ENCODE peak calls at places on chromosomes 2 and 18, in five cellular contexts. L, U, E, O and I are unnamed samples.
A peak's percentile ranks its signal among the peaks of the same experiment; 100 is the strongest.

GRCh38 chr2:238370482-238371372 is 50.4 kb downstream of the TRAF3IP1 start:
- DNase-seq in L (peak; percentile 80), E (peak; percentile 78), O (peak; percentile 56), U (no peak), I (peak; percentile 78)

GRCh38 chr2:30164131-30164925 is 17.5 kb downstream of the YPEL5 start:
- DNase-seq in L (no peak), E (no peak), U (no peak), O (no peak), I (no peak)

GRCh38 chr2:38037757-38038615 is 38.0 kb downstream of the CYP1B1 start:
- DNase-seq in O (no peak), L (peak; percentile 86), E (peak; percentile 81), U (no peak), I (no peak)

GRCh38 chr18:58525517-58525916 is 103.4 kb downstream of the ALPK2 start:
- DNase-seq in L (no peak), E (no peak), U (no peak), O (no peak), I (no peak)

GRCh38 chr2:767440-767839 is 90.2 kb upstream of the TMEM18 start:
- DNase-seq in U (no peak), E (no peak), L (no peak), O (peak; percentile 17), I (no peak)

GRCh38 chr2:239805043-239805329 is 220.2 kb downstream of the NDUFA10 start:
- DNase-seq in U (no peak), L (no peak), E (no peak), O (no peak), I (peak; percentile 42)

GRCh38 chr2:161146996-161147395 is 13.2 kb upstream of the TANK start:
- DNase-seq in L (no peak), U (no peak), E (no peak), O (no peak), I (no peak)

GRCh38 chr2:64859208-64860161 is 129.7 kb upstream of the SLC1A4 start:
- DNase-seq in U (peak; percentile 97), E (peak; percentile 93), O (peak; percentile 92), L (peak; percentile 95), I (peak; percentile 97)

GRCh38 chr2:241130316-241130715 is 19.0 kb downstream of the PASK start:
- DNase-seq in L (no peak), U (peak; percentile 40), E (no peak), O (no peak), I (peak; percentile 36)

GRCh38 chr2:27857417-27858172 is 32.6 kb downstream of the RBKS start:
- DNase-seq in O (no peak), E (peak; percentile 27), L (peak; percentile 15), U (no peak), I (no peak)

GRCh38 chr2:34162236-34162635 is 563.1 kb upstream of the FAM98A start:
- DNase-seq in E (no peak), O (no peak), U (no peak), L (no peak), I (no peak)

GRCh38 chr2:66888246-66888645 is 453.3 kb downstream of the MEIS1 start:
- DNase-seq in O (no peak), L (no peak), U (no peak), E (no peak), I (no peak)

GRCh38 chr2:234463626-234464290 is 33.1 kb downstream of the ARL4C start:
- DNase-seq in O (no peak), E (no peak), U (no peak), L (no peak), I (no peak)

GRCh38 chr2:134366359-134366758 is 112.5 kb downstream of the MGAT5 start:
- DNase-seq in E (no peak), U (no peak), L (no peak), O (no peak), I (no peak)

GRCh38 chr2:55144922-55145820 is 86.9 kb downstream of the CLHC1 start:
- DNase-seq in E (no peak), L (no peak), O (no peak), U (no peak), I (no peak)

GRCh38 chr18:770583-770961 is 41.5 kb downstream of the YES1 start:
- DNase-seq in O (no peak), E (no peak), L (no peak), U (no peak), I (no peak)

GRCh38 chr2:203802277-203803045 is 65.1 kb upstream of the CTLA4 start:
- DNase-seq in E (peak; percentile 75), L (peak; percentile 72), O (no peak), U (no peak), I (no peak)

GRCh38 chr18:63427566-63427965 is 5.3 kb upstream of the VPS4B start:
- DNase-seq in U (no peak), L (no peak), E (no peak), O (peak; percentile 8), I (no peak)

GRCh38 chr18:74836296-74837139 is 238.8 kb downstream of the ZNF407 start:
- DNase-seq in L (peak; percentile 25), O (no peak), E (peak; percentile 43), U (no peak), I (peak; percentile 70)

GRCh38 chr2:164134368-164134767 is 398.6 kb upstream of the FIGN start:
- DNase-seq in O (no peak), L (peak; percentile 2), U (no peak), E (no peak), I (no peak)

GRCh38 chr2:127146820-127147502 is 40.0 kb upstream of the BIN1 start:
- DNase-seq in L (no peak), O (no peak), E (no peak), U (no peak), I (no peak)

GRCh38 chr2:152055366-152056108 is 43.3 kb downstream of the CACNB4 start:
- DNase-seq in U (no peak), E (no peak), O (no peak), L (peak; percentile 27), I (no peak)

GRCh38 chr2:97995026-97995733 is 568 bp downstream of the TMEM131 start:
- DNase-seq in L (peak; percentile 52), O (peak; percentile 75), E (peak; percentile 51), U (peak; percentile 74), I (peak; percentile 69)

GRCh38 chr18:75582406-75582821 is 154.9 kb upstream of the SMIM21 start:
- DNase-seq in L (peak; percentile 10), E (no peak), O (no peak), U (no peak), I (no peak)

GRCh38 chr2:191325651-191326365 is 80.6 kb downstream of the MYO1B start:
- DNase-seq in L (no peak), E (no peak), O (no peak), U (no peak), I (no peak)

GRCh38 chr18:54740146-54740844 is 88.0 kb upstream of the RAB27B start:
- DNase-seq in U (no peak), E (peak; percentile 49), O (no peak), L (peak; percentile 45), I (no peak)

GRCh38 chr18:23722646-23723045 is 33.4 kb downstream of the LAMA3 start:
- DNase-seq in E (peak; percentile 52), O (no peak), L (peak; percentile 38), U (no peak), I (no peak)

GRCh38 chr2:46850742-46851141 is 64.9 kb downstream of the MCFD2 start:
- DNase-seq in E (peak; percentile 93), U (peak; percentile 83), L (peak; percentile 95), O (peak; percentile 59), I (peak; percentile 93)

GRCh38 chr2:29583548-29584121 is 337.8 kb downstream of the ALK start:
- DNase-seq in O (no peak), U (no peak), E (no peak), L (no peak), I (no peak)

GRCh38 chr2:237490009-237490804 is 3.2 kb downstream of the MLPH start:
- DNase-seq in U (no peak), L (no peak), O (no peak), E (no peak), I (no peak)

GRCh38 chr2:186848873-186849578 is at the start of gene ZSWIM2:
- DNase-seq in L (peak; percentile 94), E (peak; percentile 91), U (peak; percentile 78), O (no peak), I (peak; percentile 70)

GRCh38 chr2:177254433-177255226 is 9.9 kb downstream of the NFE2L2 start:
- DNase-seq in O (peak; percentile 69), L (peak; percentile 49), E (no peak), U (no peak), I (peak; percentile 67)

DNA sequence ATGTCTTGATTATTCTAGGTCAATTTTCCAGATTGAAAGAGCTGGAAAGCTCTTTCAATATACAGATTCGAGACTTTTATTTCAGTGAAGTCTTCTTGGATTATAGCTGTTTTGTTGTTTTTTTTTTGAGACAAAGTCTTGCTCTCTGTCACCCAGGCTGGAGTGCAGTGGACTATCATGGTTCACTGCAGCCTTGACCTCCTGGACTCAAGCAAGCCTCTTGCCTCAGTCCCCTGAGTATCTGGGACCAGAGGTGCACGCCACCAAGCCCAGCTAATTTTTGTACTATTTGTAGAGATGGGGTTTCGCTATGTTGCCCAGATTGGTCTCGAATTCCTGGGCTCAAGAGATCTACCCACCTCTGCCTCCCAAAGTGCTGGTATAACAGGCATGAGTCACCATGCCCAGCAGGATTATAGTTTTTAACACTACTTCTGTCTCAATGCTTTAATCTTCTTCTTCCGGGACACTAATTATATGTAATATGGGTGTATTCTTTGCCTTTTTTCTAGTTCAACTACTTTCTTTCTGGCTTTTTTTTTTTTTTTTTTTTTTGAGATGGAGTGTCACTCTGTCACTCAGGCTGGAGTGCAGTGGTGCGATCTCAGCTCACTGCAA is 62.3 kb downstream of the USP37 start:
- DNase-seq in U (no peak), L (no peak), E (no peak), O (no peak), I (no peak)
- H3K4me3 ChIP-seq in U (no peak overlapping the region), L (no peak overlapping the region), E (no peak overlapping the region), O (no peak overlapping the region), I (no peak overlapping the region)

GRCh38 chr18:9916067-9916684 is 2.4 kb downstream of the VAPA start:
- DNase-seq in U (no peak), L (peak; percentile 33), O (no peak), E (peak; percentile 57), I (no peak)
- H3K4me3 ChIP-seq in U (peak overlapping the region; percentile 90), L (peak overlapping the region; percentile 75), O (peak overlapping the region; percentile 85), E (peak overlapping the region; percentile 91), I (peak overlapping the region; percentile 89)

DNA sequence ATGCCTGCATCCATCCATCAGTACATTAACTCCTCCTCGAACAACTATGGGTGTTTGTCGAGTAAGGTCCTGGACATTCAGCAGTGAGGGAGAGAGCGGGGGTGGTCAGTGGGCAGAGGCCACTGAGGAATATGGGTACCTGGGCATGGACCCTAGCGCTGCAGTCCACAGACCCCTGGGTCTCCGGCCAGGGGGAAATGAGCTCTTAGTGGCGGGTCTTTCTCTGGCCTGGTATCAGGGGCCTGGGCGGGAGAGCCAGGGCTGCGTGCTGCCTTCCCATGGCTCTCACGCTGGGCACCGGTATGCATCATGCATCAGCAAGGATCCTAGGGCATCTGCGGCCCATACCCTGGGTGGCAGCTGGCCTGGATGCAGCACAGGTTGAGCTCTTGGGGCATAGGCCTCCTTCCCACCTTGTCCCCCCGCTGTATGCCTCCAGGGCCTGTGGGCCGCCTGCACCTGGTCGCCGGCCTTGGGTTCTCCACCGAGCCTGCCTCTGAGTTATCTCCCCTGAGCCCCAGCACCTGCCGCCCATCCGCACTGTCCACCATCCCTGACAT is 1.3 kb upstream of the MOCOS start:
- DNase-seq in U (no peak), E (no peak), L (no peak), O (no peak), I (no peak)
- H3K4me3 ChIP-seq in U (peak overlapping the region; percentile 66), E (no peak overlapping the region), L (no peak overlapping the region), O (no peak overlapping the region), I (no peak overlapping the region)

DNA sequence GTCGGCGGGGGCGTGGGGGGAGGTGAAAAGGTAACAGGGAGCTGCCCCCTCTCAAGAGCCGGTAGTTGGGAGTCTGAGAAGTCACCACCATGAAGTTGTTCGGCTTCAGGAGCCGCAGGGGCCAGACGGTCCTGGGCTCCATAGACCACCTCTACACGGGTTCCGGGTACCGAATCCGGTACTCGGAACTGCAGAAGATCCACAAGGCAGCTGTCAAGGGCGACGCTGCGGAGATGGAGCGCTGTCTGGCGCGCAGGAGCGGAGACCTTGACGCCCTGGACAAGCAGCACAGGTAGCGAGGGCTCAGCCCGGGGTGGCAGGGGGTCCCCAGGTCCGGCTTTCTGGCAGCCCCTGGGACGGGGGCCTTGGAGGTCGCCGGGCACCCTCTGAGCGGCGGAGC is 47.1 kb upstream of the ZNF519 start:
- DNase-seq in L (no peak), U (no peak), O (no peak), E (no peak), I (no peak)
- H3K4me3 ChIP-seq in L (no peak overlapping the region), U (peak overlapping the region; percentile 47), O (no peak overlapping the region), E (peak overlapping the region; percentile 49), I (peak overlapping the region; percentile 23)